ENCODE peak calls at places on chromosomes 11 and 22, in ten cellular contexts. M is mammary epithelial cell, B is brain microvascular endothelial cell, G is osteoblast, V is lower lobe of right lung, O is endodermal cell, W is A549, T is sigmoid colon, R is epithelial cell of proximal tubule, E is fibroblast of lung. I is an unnamed sample.

GRCh38 chr11:119363874-119364590 is 17.5 kb downstream of the USP2 start:
- DNase-seq in T (peak), W (peak), R (no peak), E (no peak), V (peak), M (no peak), G (peak), B (no peak), O (peak), I (no peak)

GRCh38 chr22:39618996-39619530 is 48.5 kb downstream of the CACNA1I start:
- DNase-seq in M (no peak), O (no peak), R (no peak), T (no peak), W (no peak), G (peak), V (no peak), E (no peak), B (no peak), I (no peak)

GRCh38 chr11:76588455-76589325 is 81.9 kb downstream of the LRRC32 start:
- DNase-seq in R (no peak), W (no peak), V (peak), G (peak), B (peak), O (peak), E (no peak), M (peak), T (peak), I (no peak)

GRCh38 chr22:31049815-31050420 is 31.2 kb upstream of the SMTN start:
- DNase-seq in O (no peak), V (no peak), W (no peak), R (no peak), M (no peak), E (no peak), T (no peak), B (no peak), G (peak), I (no peak)

GRCh38 chr22:33829549-33830280 is 90.6 kb downstream of the LARGE1 start:
- DNase-seq in E (no peak), B (no peak), W (no peak), G (no peak), M (no peak), O (peak), V (no peak), R (no peak), T (no peak), I (no peak)

GRCh38 chr22:45880732-45881523 is 96.0 kb downstream of the WNT7B start:
- DNase-seq in E (no peak), R (no peak), G (peak), B (no peak), W (no peak), O (peak), V (peak), M (no peak), T (peak), I (no peak)

GRCh38 chr22:30823015-30823370 is 128.3 kb downstream of the OSBP2 start:
- DNase-seq in R (no peak), M (no peak), E (no peak), T (no peak), V (no peak), W (no peak), G (peak), O (peak), B (peak), I (no peak)

GRCh38 chr22:44615602-44616180 is 86.3 kb upstream of the PRR5 start:
- DNase-seq in V (peak), E (no peak), T (no peak), O (no peak), G (no peak), M (no peak), B (no peak), W (no peak), R (no peak), I (no peak)

GRCh38 chr11:84396521-84396920 is 1110.4 kb upstream of the CCDC90B start:
- DNase-seq in O (no peak), M (no peak), T (no peak), R (no peak), E (no peak), B (no peak), V (no peak), G (no peak), W (no peak), I (peak)

GRCh38 chr22:33242078-33242477 is 183.9 kb upstream of the SYN3 start:
- DNase-seq in R (no peak), M (peak), G (no peak), V (no peak), T (no peak), O (no peak), W (no peak), B (no peak), E (no peak), I (no peak)

GRCh38 chr22:19086944-19087343 is 35.3 kb downstream of the DGCR2 start:
- DNase-seq in T (peak), W (no peak), O (no peak), E (peak), B (peak), M (peak), V (no peak), R (no peak), G (peak), I (no peak)

GRCh38 chr11:64206457-64207246 is at the start of gene FERMT3:
- DNase-seq in R (no peak), G (peak), B (no peak), V (peak), E (no peak), W (no peak), O (no peak), T (no peak), M (no peak), I (no peak)

GRCh38 chr11:78038697-78039313 is 15.7 kb upstream of the KCTD14 start:
- DNase-seq in T (no peak), V (no peak), G (no peak), M (no peak), B (no peak), E (no peak), R (no peak), W (no peak), O (no peak), I (no peak)

GRCh38 chr22:29152381-29153138 is 53.1 kb upstream of the EMID1 start:
- DNase-seq in W (no peak), R (no peak), B (no peak), E (no peak), M (no peak), O (peak), G (no peak), V (no peak), T (peak), I (no peak)

GRCh38 chr22:45994516-45995404 is 17.8 kb upstream of the WNT7B start:
- DNase-seq in V (peak), M (peak), T (peak), G (peak), B (no peak), R (no peak), O (peak), W (peak), E (peak), I (no peak)

GRCh38 chr11:808427-809286 is 1.1 kb upstream of the RPLP2 start:
- DNase-seq in W (peak), V (no peak), B (no peak), E (no peak), R (no peak), G (peak), T (peak), O (peak), M (no peak), I (no peak)

GRCh38 chr11:66363805-66364535 is 7.6 kb downstream of the SLC29A2 start:
- DNase-seq in V (peak), M (no peak), R (no peak), B (no peak), E (no peak), T (no peak), W (peak), O (peak), G (peak), I (no peak)

GRCh38 chr11:70270104-70270876 is at the start of gene PPFIA1:
- DNase-seq in B (peak), E (peak), R (no peak), G (peak), T (peak), O (peak), V (peak), W (peak), M (peak), I (peak)
- TF ChIP-seq CTCF in B (no peak), E (no peak), R (no peak), G (no peak), T (no peak), O (no peak), V (no peak), W (no peak), M (no peak), I (no peak)

DNA sequence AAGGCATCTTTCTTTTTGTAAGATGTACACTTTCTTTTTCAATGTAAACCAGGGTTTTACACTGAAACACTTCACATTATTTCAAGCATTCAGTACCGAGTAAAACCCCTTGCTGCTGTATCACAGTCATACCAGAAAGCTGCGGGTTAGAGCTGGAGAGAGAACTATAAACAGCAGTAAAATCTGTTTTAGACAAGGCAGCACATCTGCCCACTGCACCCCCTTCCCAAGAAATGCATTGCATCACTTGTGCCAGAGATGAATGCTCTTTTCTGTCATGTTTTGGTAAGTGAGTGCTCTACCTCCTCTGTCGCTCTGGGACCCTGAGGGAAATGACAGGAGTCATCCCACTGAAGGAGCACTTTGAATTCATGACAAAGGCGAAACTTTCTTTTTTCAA is 107.3 kb downstream of the MAML2 start:
- DNase-seq in B (no peak), W (no peak), R (no peak), E (peak), V (no peak), G (no peak), M (no peak), O (no peak), T (no peak), I (no peak)
- H3K4me3 ChIP-seq in B (no peak), W (no peak), R (no peak), E (no peak), V (no peak), G (peak), M (no peak), O (no peak), T (no peak), I (no peak)

DNA sequence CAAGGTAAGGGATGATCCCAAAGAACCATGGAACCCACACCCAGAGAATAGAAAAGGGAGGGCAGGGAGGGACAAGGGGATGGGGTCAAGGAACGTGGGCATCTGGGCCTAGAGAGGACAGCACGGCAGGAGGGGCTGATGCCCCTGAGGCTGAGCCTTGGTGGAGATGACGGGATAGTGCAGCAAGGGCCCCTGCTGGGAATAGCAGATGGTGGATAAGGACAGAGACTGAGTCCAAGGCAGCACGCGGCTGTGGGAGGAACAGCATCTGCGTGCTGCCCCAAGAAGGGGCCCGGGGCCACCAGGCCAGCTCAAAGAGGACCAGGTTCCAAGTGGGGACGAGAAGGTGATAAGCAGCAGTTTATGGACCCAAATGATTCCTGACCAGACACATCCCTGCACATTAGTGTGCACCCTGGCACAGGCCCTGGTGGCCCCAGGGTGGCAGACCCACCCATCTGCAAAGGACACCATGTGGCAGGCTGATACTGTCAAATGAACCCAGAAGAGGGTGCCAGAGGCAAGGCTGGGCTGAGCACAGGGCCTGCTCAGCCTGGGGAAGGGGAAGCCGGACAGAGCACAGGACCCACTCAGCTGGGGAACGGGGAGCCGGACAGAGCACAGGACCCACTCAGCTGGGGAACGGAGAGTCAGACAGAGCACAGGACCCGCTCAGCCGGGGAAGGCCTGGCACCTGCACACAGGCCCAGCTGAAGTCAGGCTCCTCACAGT is 12.8 kb upstream of the TESMIN start:
- DNase-seq in T (no peak), B (no peak), O (no peak), W (no peak), M (no peak), R (no peak), V (no peak), G (no peak), E (no peak), I (no peak)
- TF ChIP-seq CTCF in T (no peak), B (peak), O (peak), W (no peak), M (no peak), R (peak), V (no peak), G (no peak), E (no peak), I (peak)

GRCh38 chr11:128906185-128907065 is 15.3 kb downstream of the KCNJ5 start:
- DNase-seq in R (no peak), W (no peak), M (no peak), O (no peak), V (no peak), B (no peak), G (no peak), E (no peak), T (no peak), I (no peak)
- H3K4me3 ChIP-seq in R (peak), W (peak), M (peak), O (peak), V (peak), B (no peak), G (peak), E (no peak), T (peak), I (no peak)

I was measured in retinal pigment epithelial cell.